ENCODE peak calls at places on chromosomes 6 and 20, in ten cellular contexts. R, L, D, Y, F, S, X, I, H and N are unnamed samples.

GRCh38 chr6:99641270-99641669 is 34.6 kb downstream of the PRDM13 start:
- DNase-seq in R (no peak), L (no peak), D (no peak), Y (no peak), F (no peak), S (no peak), X (no peak), I (no peak), H (no peak), N (no peak)

GRCh38 chr20:53623454-53624206 is 30.0 kb upstream of the ZNF217 start:
- DNase-seq in R (peak; percentile 87), L (peak; percentile 77), D (peak; percentile 73), Y (peak; percentile 35), F (peak; percentile 77), S (peak; percentile 63), X (peak; percentile 84), I (peak; percentile 90), H (peak; percentile 61), N (peak; percentile 85)

GRCh38 chr20:22586645-22587310 is 2.4 kb upstream of the FOXA2 start:
- DNase-seq in R (no peak), L (peak; percentile 56), D (no peak), Y (no peak), F (no peak), S (peak; percentile 87), X (peak; percentile 81), I (no peak), H (peak; percentile 66), N (no peak)

GRCh38 chr20:47875302-47876025 is 90.2 kb upstream of the SULF2 start:
- DNase-seq in R (no peak), L (no peak), D (peak; percentile 18), Y (no peak), F (no peak), S (no peak), X (no peak), I (peak; percentile 65), H (no peak), N (no peak)

GRCh38 chr6:169654590-169655391 is 47.0 kb downstream of the WDR27 start:
- DNase-seq in R (peak; percentile 89), L (no peak), D (peak; percentile 55), Y (peak; percentile 54), F (peak; percentile 61), S (peak; percentile 86), X (no peak), I (peak; percentile 88), H (peak; percentile 87), N (peak; percentile 71)

GRCh38 chr6:41604006-41604405 is 34.3 kb upstream of the MDFI start:
- DNase-seq in R (peak; percentile 41), L (no peak), D (no peak), Y (no peak), F (no peak), S (peak; percentile 40), X (no peak), I (no peak), H (no peak), N (no peak)

GRCh38 chr6:168905451-168906090 is 348.1 kb downstream of the THBS2 start:
- DNase-seq in R (no peak), L (no peak), D (no peak), Y (no peak), F (no peak), S (no peak), X (no peak), I (peak; percentile 38), H (no peak), N (peak; percentile 36)

GRCh38 chr20:50762435-50763201 is 31.2 kb downstream of the PARD6B start:
- DNase-seq in R (peak; percentile 96), L (peak; percentile 34), D (peak; percentile 52), Y (peak; percentile 62), F (peak; percentile 76), S (peak; percentile 76), X (peak; percentile 33), I (peak; percentile 57), H (peak; percentile 64), N (peak; percentile 63)

GRCh38 chr6:3383525-3383924 is 73.3 kb downstream of the SLC22A23 start:
- DNase-seq in R (no peak), L (peak; percentile 88), D (peak; percentile 73), Y (no peak), F (peak; percentile 72), S (no peak), X (peak; percentile 86), I (peak; percentile 73), H (no peak), N (peak; percentile 78)

GRCh38 chr20:63382551-63383300 is 21.6 kb upstream of the CHRNA4 start:
- DNase-seq in R (no peak), L (no peak), D (no peak), Y (no peak), F (no peak), S (no peak), X (no peak), I (no peak), H (no peak), N (no peak)

DNA sequence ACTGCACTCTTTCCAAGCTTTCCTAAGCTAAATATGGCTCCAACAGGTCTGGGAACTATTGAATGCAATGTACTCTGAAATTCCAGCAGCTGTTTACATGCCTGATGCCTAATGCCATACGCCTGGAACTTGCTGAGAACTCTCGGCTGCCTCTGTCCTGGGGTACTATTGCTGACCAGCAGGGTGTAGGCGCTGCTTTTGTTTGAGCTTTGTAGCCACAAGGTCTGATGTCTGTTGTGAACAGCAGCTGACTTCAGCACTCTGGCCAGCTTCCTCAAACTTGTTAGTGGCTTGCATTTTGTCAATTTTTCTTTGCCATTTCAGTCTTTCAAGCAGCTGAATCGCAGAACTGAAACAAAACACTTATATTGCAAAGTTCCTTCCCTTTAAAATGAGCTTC is 26.7 kb downstream of the SAYSD1 start:
- DNase-seq in R (no peak), L (peak; percentile 39), D (peak; percentile 59), Y (no peak), F (peak; percentile 68), S (no peak), X (peak; percentile 85), I (peak; percentile 70), H (no peak), N (peak; percentile 43)
- TF ChIP-seq CTCF in R (peak; percentile 10), L (peak; percentile 58), D (peak; percentile 68), Y (peak; percentile 44), F (peak; percentile 48), S (peak; percentile 43), X (peak; percentile 52), I (peak; percentile 60), H (no peak), N (peak; percentile 36)

DNA sequence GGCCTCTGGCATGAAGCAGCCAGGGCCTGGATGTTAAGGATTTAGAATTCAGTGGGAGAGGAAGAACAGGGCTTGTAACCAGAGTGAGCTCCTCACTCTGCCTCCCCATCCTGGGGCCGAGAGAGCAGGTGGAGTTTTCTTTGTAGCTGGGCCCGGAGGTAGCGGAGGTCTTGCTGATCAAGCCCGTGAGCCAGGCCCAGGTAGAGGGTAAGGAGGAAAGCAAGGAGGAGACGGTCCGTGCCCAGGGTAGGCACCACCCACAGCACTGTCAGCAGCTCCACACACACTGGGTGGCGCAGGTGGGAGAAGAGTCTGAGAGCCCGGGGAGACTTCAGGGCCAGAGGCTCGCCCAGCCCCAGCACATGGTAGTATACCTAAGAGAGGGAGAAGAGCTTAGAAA is 2.1 kb upstream of the PPP1R18 start:
- DNase-seq in R (no peak), L (no peak), D (no peak), Y (no peak), F (no peak), S (no peak), X (no peak), I (no peak), H (peak; percentile 68), N (no peak)
- H3K4me3 ChIP-seq in R (no peak overlapping the region), L (no peak overlapping the region), D (peak overlapping the region; percentile 89), Y (no peak overlapping the region), F (no peak overlapping the region), S (peak overlapping the region; percentile 78), X (no peak overlapping the region), I (no peak overlapping the region), H (no peak overlapping the region), N (peak overlapping the region; percentile 92)

GRCh38 chr6:140051521-140052455 is 677.3 kb upstream of the CITED2 start:
- DNase-seq in R (no peak), L (no peak), D (peak; percentile 97), Y (no peak), F (peak; percentile 98), S (no peak), X (no peak), I (peak; percentile 98), H (no peak), N (peak; percentile 99)

GRCh38 chr6:140050232-140050995 is 676.0 kb upstream of the CITED2 start:
- DNase-seq in R (no peak), L (peak; percentile 23), D (peak; percentile 79), Y (peak; percentile 19), F (peak; percentile 72), S (no peak), X (peak; percentile 40), I (no peak), H (no peak), N (peak; percentile 75)

GRCh38 chr6:140047321-140047720 is 672.9 kb upstream of the CITED2 start:
- DNase-seq in R (no peak), L (no peak), D (no peak), Y (no peak), F (no peak), S (no peak), X (no peak), I (no peak), H (no peak), N (no peak)

GRCh38 chr6:140048202-140048790 is 673.8 kb upstream of the CITED2 start:
- DNase-seq in R (no peak), L (no peak), D (no peak), Y (no peak), F (no peak), S (no peak), X (no peak), I (no peak), H (no peak), N (no peak)

GRCh38 chr6:140052757-140053729 is 678.6 kb upstream of the CITED2 start:
- DNase-seq in R (no peak), L (no peak), D (peak; percentile 51), Y (no peak), F (peak; percentile 59), S (no peak), X (peak; percentile 30), I (peak; percentile 76), H (no peak), N (peak; percentile 76)
- TF ChIP-seq CTCF in R (no peak), L (peak; percentile 19), D (peak; percentile 54), Y (no peak), F (peak; percentile 44), S (peak; percentile 30), X (peak; percentile 37), I (peak; percentile 55), H (no peak), N (peak; percentile 50)

GRCh38 chr6:43773981-43774775 is 4.2 kb downstream of the VEGFA start:
- DNase-seq in R (peak; percentile 59), L (no peak), D (no peak), Y (no peak), F (no peak), S (peak; percentile 33), X (no peak), I (no peak), H (no peak), N (no peak)
- H3K4me3 ChIP-seq in R (no peak overlapping the region), L (peak overlapping the region; percentile 90), D (peak overlapping the region; percentile 97), Y (peak overlapping the region; percentile 83), F (peak overlapping the region; percentile 94), S (peak overlapping the region; percentile 81), X (peak overlapping the region; percentile 14), I (no peak overlapping the region), H (no peak overlapping the region), N (peak overlapping the region; percentile 94)

DNA sequence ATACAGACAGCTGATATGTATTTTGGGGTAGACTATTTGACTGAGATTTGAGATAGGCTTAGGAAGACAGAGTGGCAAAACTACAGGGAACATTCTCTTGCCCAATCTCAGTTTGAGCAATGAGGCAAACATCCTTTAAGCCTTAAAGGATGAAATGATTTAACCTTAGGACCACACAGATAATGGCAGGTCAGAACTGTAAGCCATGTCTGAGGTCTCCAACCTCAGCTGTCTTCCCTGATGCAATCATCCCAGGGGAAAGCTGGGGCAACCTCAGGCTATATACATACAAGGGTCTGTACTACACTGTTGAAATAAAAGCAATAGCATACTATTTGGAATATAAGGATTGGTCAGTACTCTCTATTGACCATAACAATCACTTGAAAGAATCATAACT is 83.8 kb upstream of the NUP153 start:
- DNase-seq in R (no peak), L (no peak), D (no peak), Y (no peak), F (no peak), S (no peak), X (no peak), I (peak; percentile 11), H (no peak), N (peak; percentile 31)
- TF ChIP-seq CTCF in R (no peak), L (no peak), D (no peak), Y (no peak), F (no peak), S (no peak), X (no peak), I (no peak), H (no peak), N (no peak)